ENCODE peak calls at places on chromosomes 12 and 14, in seven cellular contexts. One of them, this sample, is unnamed.

GRCh38 chr12:77608157-77608755 is 222.4 kb upstream of the NAV3 start:
- DNase-seq in K562: no peak
- DNase-seq in GM12891: no peak
- DNase-seq in HepG2: no peak
- DNase-seq in H1: no peak
- DNase-seq in SK-N-SH: no peak
- DNase-seq in GM12878: no peak
- DNase-seq in this sample: no peak

GRCh38 chr12:92602476-92602875 is 100.3 kb upstream of the PLEKHG7 start:
- DNase-seq in K562: no peak
- DNase-seq in GM12891: no peak
- DNase-seq in HepG2: no peak
- DNase-seq in H1: no peak
- DNase-seq in SK-N-SH: no peak
- DNase-seq in GM12878: no peak
- DNase-seq in this sample: no peak

GRCh38 chr12:75706786-75707605 is 195.6 kb upstream of the KRR1 start:
- DNase-seq in K562: peak
- DNase-seq in GM12891: no peak
- DNase-seq in HepG2: no peak
- DNase-seq in H1: no peak
- DNase-seq in SK-N-SH: peak
- DNase-seq in GM12878: no peak
- DNase-seq in this sample: no peak

GRCh38 chr14:35534884-35535793 is 1.2 kb downstream of the INSM2 start:
- DNase-seq in K562: peak
- DNase-seq in GM12891: peak
- DNase-seq in HepG2: peak
- DNase-seq in H1: peak
- DNase-seq in SK-N-SH: peak
- DNase-seq in GM12878: no peak
- DNase-seq in this sample: peak

GRCh38 chr12:91179315-91179714 is 3.3 kb downstream of the DCN start:
- DNase-seq in K562: no peak
- DNase-seq in GM12891: no peak
- DNase-seq in HepG2: no peak
- DNase-seq in H1: no peak
- DNase-seq in SK-N-SH: no peak
- DNase-seq in GM12878: no peak
- DNase-seq in this sample: no peak

GRCh38 chr14:55711171-55711811 is 131.3 kb downstream of the KTN1 start:
- DNase-seq in K562: no peak
- DNase-seq in GM12891: no peak
- DNase-seq in HepG2: no peak
- DNase-seq in H1: no peak
- DNase-seq in SK-N-SH: no peak
- DNase-seq in GM12878: no peak
- DNase-seq in this sample: no peak

GRCh38 chr14:105682956-105683570 is 156.7 kb downstream of the TMEM121 start:
- DNase-seq in K562: no peak
- DNase-seq in GM12891: no peak
- DNase-seq in HepG2: no peak
- DNase-seq in H1: no peak
- DNase-seq in SK-N-SH: no peak
- DNase-seq in GM12878: no peak
- DNase-seq in this sample: no peak

GRCh38 chr12:45730842-45731336 is 1.4 kb downstream of the ARID2 start:
- DNase-seq in K562: no peak
- DNase-seq in GM12891: no peak
- DNase-seq in HepG2: peak
- DNase-seq in H1: no peak
- DNase-seq in SK-N-SH: no peak
- DNase-seq in GM12878: no peak
- DNase-seq in this sample: no peak

GRCh38 chr12:124096869-124097434 is 123.9 kb downstream of the ZNF664 start:
- DNase-seq in K562: no peak
- DNase-seq in GM12891: no peak
- DNase-seq in HepG2: no peak
- DNase-seq in H1: no peak
- DNase-seq in SK-N-SH: no peak
- DNase-seq in GM12878: no peak
- DNase-seq in this sample: no peak

GRCh38 chr14:71688576-71688975 is 243.7 kb upstream of the RGS6 start:
- DNase-seq in K562: no peak
- DNase-seq in GM12891: no peak
- DNase-seq in HepG2: peak
- DNase-seq in H1: no peak
- DNase-seq in SK-N-SH: no peak
- DNase-seq in GM12878: no peak
- DNase-seq in this sample: no peak

GRCh38 chr12:27014085-27014858 is at the start of gene TM7SF3:
- DNase-seq in K562: peak
- DNase-seq in GM12891: peak
- DNase-seq in HepG2: peak
- DNase-seq in H1: peak
- DNase-seq in SK-N-SH: peak
- DNase-seq in GM12878: peak
- DNase-seq in this sample: peak

GRCh38 chr12:27018071-27018470 is 3.9 kb upstream of the TM7SF3 start:
- DNase-seq in K562: no peak
- DNase-seq in GM12891: no peak
- DNase-seq in HepG2: no peak
- DNase-seq in H1: no peak
- DNase-seq in SK-N-SH: no peak
- DNase-seq in GM12878: no peak
- DNase-seq in this sample: no peak

GRCh38 chr12:27013606-27014084 is 539 bp downstream of the TM7SF3 start:
- DNase-seq in K562: peak
- DNase-seq in GM12891: peak
- DNase-seq in HepG2: no peak
- DNase-seq in H1: no peak
- DNase-seq in SK-N-SH: no peak
- DNase-seq in GM12878: no peak
- DNase-seq in this sample: no peak

GRCh38 chr12:27014859-27015729 is 910 bp upstream of the TM7SF3 start:
- DNase-seq in K562: peak
- DNase-seq in GM12891: no peak
- DNase-seq in HepG2: no peak
- DNase-seq in H1: no peak
- DNase-seq in SK-N-SH: no peak
- DNase-seq in GM12878: no peak
- DNase-seq in this sample: no peak

GRCh38 chr12:27015730-27016076 is 1.5 kb upstream of the TM7SF3 start:
- DNase-seq in K562: peak
- DNase-seq in GM12891: no peak
- DNase-seq in HepG2: no peak
- DNase-seq in H1: no peak
- DNase-seq in SK-N-SH: peak
- DNase-seq in GM12878: no peak
- DNase-seq in this sample: no peak
- TF ChIP-seq TAF1 in K562: no peak
- TF ChIP-seq TAF1 in GM12891: no peak
- TF ChIP-seq TAF1 in HepG2: no peak
- TF ChIP-seq TAF1 in H1: no peak
- TF ChIP-seq TAF1 in SK-N-SH: no peak
- TF ChIP-seq TAF1 in GM12878: no peak
- TF ChIP-seq TAF1 in this sample: no peak

DNA sequence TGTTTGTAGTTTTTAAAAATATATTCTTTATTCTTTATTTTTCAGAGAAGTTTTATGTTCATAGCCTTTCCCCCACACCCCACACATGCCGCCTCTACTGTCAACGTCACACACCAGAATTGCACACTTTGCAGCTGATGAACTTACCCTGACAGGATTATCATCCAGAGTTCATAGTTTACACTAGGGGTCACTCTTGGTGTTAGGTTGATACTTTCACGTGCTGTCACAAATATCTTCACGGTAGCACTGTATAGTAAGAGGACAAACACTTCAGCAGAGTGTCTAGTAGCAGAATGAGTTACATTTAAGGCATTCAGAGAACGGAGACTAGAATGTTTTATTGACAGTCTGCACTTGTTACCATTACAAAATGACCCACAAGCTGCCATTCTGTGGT is 5.2 kb downstream of the DPPA3 start:
- DNase-seq in K562: no peak
- DNase-seq in GM12891: no peak
- DNase-seq in HepG2: peak
- DNase-seq in H1: no peak
- DNase-seq in SK-N-SH: no peak
- DNase-seq in GM12878: no peak
- DNase-seq in this sample: no peak
- TF ChIP-seq TAF1 in K562: no peak
- TF ChIP-seq TAF1 in GM12891: no peak
- TF ChIP-seq TAF1 in HepG2: no peak
- TF ChIP-seq TAF1 in H1: no peak
- TF ChIP-seq TAF1 in SK-N-SH: no peak
- TF ChIP-seq TAF1 in GM12878: no peak
- TF ChIP-seq TAF1 in this sample: no peak

GRCh38 chr14:84927096-84927910 is 602.6 kb upstream of the FLRT2 start:
- DNase-seq in K562: no peak
- DNase-seq in GM12891: no peak
- DNase-seq in HepG2: no peak
- DNase-seq in H1: no peak
- DNase-seq in SK-N-SH: no peak
- DNase-seq in GM12878: no peak
- DNase-seq in this sample: no peak
- TF ChIP-seq TAF1 in K562: no peak
- TF ChIP-seq TAF1 in GM12891: no peak
- TF ChIP-seq TAF1 in HepG2: no peak
- TF ChIP-seq TAF1 in H1: no peak
- TF ChIP-seq TAF1 in SK-N-SH: no peak
- TF ChIP-seq TAF1 in GM12878: no peak
- TF ChIP-seq TAF1 in this sample: no peak

DNA sequence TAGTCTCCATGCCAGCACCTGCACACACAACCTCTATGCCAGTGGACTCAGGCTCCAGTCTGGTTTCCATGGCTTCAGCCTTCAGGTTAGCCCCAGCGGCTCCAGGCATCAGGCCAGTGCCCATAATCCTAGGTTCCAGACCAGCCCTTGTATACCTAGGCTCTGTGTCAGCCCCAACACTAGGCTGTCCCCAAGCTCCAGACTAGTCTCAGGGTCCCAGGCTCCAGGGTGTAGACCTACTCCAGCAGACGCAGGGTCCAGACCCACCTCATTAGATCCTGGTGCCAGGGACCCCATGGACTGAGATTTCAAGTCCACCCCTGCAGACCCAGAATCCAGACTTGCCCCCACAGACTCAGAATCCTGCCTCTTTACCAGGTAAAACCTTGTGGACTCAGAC is 275.9 kb downstream of the SLC16A7 start:
- DNase-seq in K562: no peak
- DNase-seq in GM12891: no peak
- DNase-seq in HepG2: no peak
- DNase-seq in H1: no peak
- DNase-seq in SK-N-SH: no peak
- DNase-seq in GM12878: no peak
- DNase-seq in this sample: no peak
- TF ChIP-seq TAF1 in K562: no peak
- TF ChIP-seq TAF1 in GM12891: no peak
- TF ChIP-seq TAF1 in HepG2: no peak
- TF ChIP-seq TAF1 in H1: no peak
- TF ChIP-seq TAF1 in SK-N-SH: no peak
- TF ChIP-seq TAF1 in GM12878: no peak
- TF ChIP-seq TAF1 in this sample: no peak

GRCh38 chr12:132052191-132052932 is 91.8 kb downstream of the DDX51 start:
- DNase-seq in K562: no peak
- DNase-seq in GM12891: no peak
- DNase-seq in HepG2: no peak
- DNase-seq in H1: no peak
- DNase-seq in SK-N-SH: no peak
- DNase-seq in GM12878: no peak
- DNase-seq in this sample: no peak
- TF ChIP-seq TAF1 in K562: no peak
- TF ChIP-seq TAF1 in GM12891: no peak
- TF ChIP-seq TAF1 in HepG2: no peak
- TF ChIP-seq TAF1 in H1: no peak
- TF ChIP-seq TAF1 in SK-N-SH: no peak
- TF ChIP-seq TAF1 in GM12878: no peak
- TF ChIP-seq TAF1 in this sample: no peak

GRCh38 chr14:32403688-32404087 is 74.6 kb downstream of the AKAP6 start:
- DNase-seq in K562: no peak
- DNase-seq in GM12891: no peak
- DNase-seq in HepG2: no peak
- DNase-seq in H1: no peak
- DNase-seq in SK-N-SH: no peak
- DNase-seq in GM12878: no peak
- DNase-seq in this sample: no peak

GRCh38 chr14:32399920-32400319 is 70.8 kb downstream of the AKAP6 start:
- DNase-seq in K562: no peak
- DNase-seq in GM12891: no peak
- DNase-seq in HepG2: no peak
- DNase-seq in H1: no peak
- DNase-seq in SK-N-SH: no peak
- DNase-seq in GM12878: peak
- DNase-seq in this sample: no peak

GRCh38 chr14:32397871-32398640 is 69.0 kb downstream of the AKAP6 start:
- DNase-seq in K562: no peak
- DNase-seq in GM12891: no peak
- DNase-seq in HepG2: no peak
- DNase-seq in H1: no peak
- DNase-seq in SK-N-SH: no peak
- DNase-seq in GM12878: no peak
- DNase-seq in this sample: no peak

GRCh38 chr14:32396874-32397273 is 67.8 kb downstream of the AKAP6 start:
- DNase-seq in K562: no peak
- DNase-seq in GM12891: no peak
- DNase-seq in HepG2: no peak
- DNase-seq in H1: no peak
- DNase-seq in SK-N-SH: no peak
- DNase-seq in GM12878: no peak
- DNase-seq in this sample: no peak

DNA sequence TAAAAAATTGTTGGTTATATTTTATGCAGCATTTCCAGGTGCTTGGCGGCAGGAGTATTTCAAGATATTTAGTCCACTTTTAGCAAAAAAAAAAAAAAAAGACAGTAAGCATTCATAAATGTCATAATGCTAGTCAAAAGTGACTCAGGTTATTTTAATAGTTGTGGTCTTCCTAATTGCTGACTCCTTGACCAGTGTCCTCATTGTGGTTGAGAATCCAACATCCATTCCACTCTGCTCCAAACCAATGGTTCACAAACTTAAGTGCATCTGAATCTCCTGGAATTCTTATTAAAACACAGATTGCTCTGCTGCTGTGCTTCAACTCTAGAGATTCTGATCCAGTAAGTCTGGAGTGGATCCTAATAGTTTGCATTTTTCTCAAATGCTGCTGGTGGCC is 71.4 kb downstream of the AKAP6 start:
- DNase-seq in K562: no peak
- DNase-seq in GM12891: no peak
- DNase-seq in HepG2: no peak
- DNase-seq in H1: no peak
- DNase-seq in SK-N-SH: no peak
- DNase-seq in GM12878: no peak
- DNase-seq in this sample: no peak
- TF ChIP-seq TAF1 in K562: no peak
- TF ChIP-seq TAF1 in GM12891: no peak
- TF ChIP-seq TAF1 in HepG2: no peak
- TF ChIP-seq TAF1 in H1: no peak
- TF ChIP-seq TAF1 in SK-N-SH: no peak
- TF ChIP-seq TAF1 in GM12878: no peak
- TF ChIP-seq TAF1 in this sample: no peak

This sample was measured in GM12892.